ENCODE peak calls at places on chromosomes 13 and 19, in six cellular contexts. V is HCT116, Q is GM12878, I is H1, K is K562, E is HepG2. O is an unnamed sample. For H3K36me3, the result is how much of the 10 kb centered on the place peaks cover.

GRCh38 chr13:20359335-20359734 is 127.2 kb upstream of the GJB6 start:
- DNase-seq in I (no peak), K (no peak), Q (no peak), E (peak), V (peak), O (no peak)

GRCh38 chr13:27053902-27054595 is 117.6 kb downstream of the USP12 start:
- DNase-seq in V (peak), Q (no peak), E (no peak), K (no peak), I (no peak), O (no peak)

GRCh38 chr13:34459856-34460255 is 482.2 kb upstream of the NBEA start:
- DNase-seq in E (no peak), Q (no peak), K (no peak), V (no peak), I (no peak), O (no peak)

GRCh38 chr19:11408591-11408990 is 10.5 kb downstream of the RGL3 start:
- DNase-seq in V (no peak), I (no peak), K (no peak), Q (no peak), E (no peak), O (no peak)

GRCh38 chr19:40601061-40601973 is at the start of gene LTBP4:
- DNase-seq in Q (no peak), E (no peak), I (no peak), K (peak), V (no peak), O (no peak)

GRCh38 chr13:86710013-86710412 is 910.8 kb upstream of the SLITRK6 start:
- DNase-seq in I (no peak), V (no peak), E (no peak), K (no peak), Q (no peak), O (no peak)

GRCh38 chr13:40668335-40668734 is 1.9 kb upstream of the FOXO1 start:
- DNase-seq in E (peak), K (peak), I (no peak), V (no peak), Q (no peak), O (no peak)

GRCh38 chr13:69882451-69882850 is 225.2 kb upstream of the ATXN8OS start:
- DNase-seq in I (no peak), K (no peak), V (no peak), E (no peak), Q (no peak), O (no peak)

GRCh38 chr19:5142725-5143097 is 173.8 kb downstream of the KDM4B start:
- DNase-seq in K (no peak), E (no peak), Q (no peak), I (no peak), V (no peak), O (no peak)

GRCh38 chr13:54845351-54845965 is 1816.8 kb downstream of the OLFM4 start:
- DNase-seq in Q (no peak), E (no peak), K (no peak), I (no peak), V (no peak), O (no peak)

GRCh38 chr13:79404361-79404760 is 1.7 kb downstream of the RBM26 start:
- DNase-seq in E (no peak), V (no peak), Q (no peak), I (no peak), K (no peak), O (no peak)
- TF ChIP-seq ZNF274 in E (no peak), V (no peak), Q (no peak), I (no peak), K (no peak), O (no peak)

DNA sequence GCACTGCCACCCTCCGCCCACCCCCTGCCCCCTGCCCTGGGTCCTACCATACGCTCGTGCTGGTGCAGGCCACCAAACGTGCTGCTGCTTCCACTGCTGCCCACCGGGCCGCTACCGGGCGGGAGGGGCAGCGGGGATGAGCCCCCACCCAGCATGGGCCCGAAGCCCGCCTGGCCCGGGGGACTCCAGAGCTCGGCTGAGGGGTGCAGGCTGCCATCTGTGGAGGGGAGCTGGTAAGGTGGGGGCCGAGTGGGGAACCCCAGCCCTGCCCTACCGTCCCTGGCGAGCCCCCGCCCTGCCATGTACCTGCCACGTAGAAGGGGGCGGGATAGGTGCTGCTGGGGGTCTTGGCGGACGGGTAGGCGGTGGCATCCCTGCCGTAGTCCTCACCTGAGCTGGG is 16.7 kb upstream of the UQCR11 start:
- DNase-seq in E (no peak), V (no peak), Q (no peak), I (no peak), K (no peak), O (no peak)
- H3K36me3 ChIP-seq in E (under half), V (under half), Q (under half), I (under half), K (half or more), O (half or more)

DNA sequence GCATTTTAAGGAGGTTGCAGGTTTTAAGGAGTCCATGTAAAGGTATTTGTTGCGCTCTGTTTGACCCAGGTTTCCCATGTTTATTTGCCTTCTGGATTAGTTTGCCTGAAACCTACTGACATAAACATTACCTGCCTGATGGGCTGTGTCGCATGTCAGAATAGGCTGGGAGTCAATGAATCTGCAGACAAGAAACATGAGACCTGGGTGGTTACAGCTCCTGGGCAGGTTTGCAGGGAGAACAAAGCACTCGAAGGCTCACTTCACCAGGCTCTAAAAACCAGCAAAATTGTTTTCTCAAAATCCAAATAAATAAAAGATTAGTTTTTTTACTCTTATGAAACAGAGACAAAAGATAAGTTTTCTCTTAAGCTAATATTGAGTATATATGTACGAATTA is 114.4 kb upstream of the SERTM1 start:
- DNase-seq in V (no peak), I (no peak), Q (no peak), E (no peak), K (no peak), O (no peak)
- TF ChIP-seq YY1 in V (no peak), I (no peak), Q (no peak), E (no peak), K (no peak), O (no peak)

DNA sequence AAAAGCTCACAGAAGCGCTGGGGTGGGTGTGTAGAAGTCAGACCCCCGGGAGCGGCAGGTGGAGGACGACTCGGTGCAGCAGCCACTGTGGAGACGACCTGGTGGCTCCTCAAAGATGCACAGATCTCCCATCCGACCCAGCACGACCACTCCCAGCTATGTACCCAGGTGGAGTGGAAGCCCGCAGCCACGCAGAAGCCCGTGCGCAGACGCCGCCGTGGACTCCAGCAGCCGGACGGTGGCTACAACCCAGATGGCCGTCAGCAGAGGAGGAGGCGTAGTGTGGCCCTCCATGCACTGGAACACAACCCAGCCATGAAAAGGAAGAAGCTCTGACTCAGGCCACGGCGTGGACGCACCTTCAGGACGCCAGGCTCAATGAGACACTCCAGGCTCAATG is 21.7 kb downstream of the CSNK1G2 start:
- DNase-seq in E (no peak), Q (no peak), V (no peak), I (no peak), K (no peak), O (no peak)
- TF ChIP-seq ZNF274 in E (no peak), Q (no peak), V (no peak), I (no peak), K (no peak), O (no peak)

GRCh38 chr13:114244637-114245036 is 9.9 kb downstream of the CDC16 start:
- DNase-seq in E (no peak), K (peak), Q (no peak), I (no peak), V (no peak), O (no peak)
- H3K36me3 ChIP-seq in E (under half), K (half or more), Q (under half), I (under half), V (half or more), O (half or more)

GRCh38 chr19:37998801-37999308 is 91.8 kb downstream of the SIPA1L3 start:
- DNase-seq in K (no peak), I (no peak), E (no peak), Q (no peak), V (no peak), O (no peak)

GRCh38 chr19:37997911-37998344 is 90.9 kb downstream of the SIPA1L3 start:
- DNase-seq in K (no peak), V (peak), Q (no peak), I (no peak), E (no peak), O (no peak)

GRCh38 chr19:38001158-38001781 is 94.3 kb downstream of the SIPA1L3 start:
- DNase-seq in E (no peak), Q (no peak), K (no peak), V (no peak), I (no peak), O (no peak)

GRCh38 chr19:38003427-38004099 is 96.6 kb downstream of the SIPA1L3 start:
- DNase-seq in K (no peak), V (no peak), I (peak), E (no peak), Q (peak), O (no peak)

DNA sequence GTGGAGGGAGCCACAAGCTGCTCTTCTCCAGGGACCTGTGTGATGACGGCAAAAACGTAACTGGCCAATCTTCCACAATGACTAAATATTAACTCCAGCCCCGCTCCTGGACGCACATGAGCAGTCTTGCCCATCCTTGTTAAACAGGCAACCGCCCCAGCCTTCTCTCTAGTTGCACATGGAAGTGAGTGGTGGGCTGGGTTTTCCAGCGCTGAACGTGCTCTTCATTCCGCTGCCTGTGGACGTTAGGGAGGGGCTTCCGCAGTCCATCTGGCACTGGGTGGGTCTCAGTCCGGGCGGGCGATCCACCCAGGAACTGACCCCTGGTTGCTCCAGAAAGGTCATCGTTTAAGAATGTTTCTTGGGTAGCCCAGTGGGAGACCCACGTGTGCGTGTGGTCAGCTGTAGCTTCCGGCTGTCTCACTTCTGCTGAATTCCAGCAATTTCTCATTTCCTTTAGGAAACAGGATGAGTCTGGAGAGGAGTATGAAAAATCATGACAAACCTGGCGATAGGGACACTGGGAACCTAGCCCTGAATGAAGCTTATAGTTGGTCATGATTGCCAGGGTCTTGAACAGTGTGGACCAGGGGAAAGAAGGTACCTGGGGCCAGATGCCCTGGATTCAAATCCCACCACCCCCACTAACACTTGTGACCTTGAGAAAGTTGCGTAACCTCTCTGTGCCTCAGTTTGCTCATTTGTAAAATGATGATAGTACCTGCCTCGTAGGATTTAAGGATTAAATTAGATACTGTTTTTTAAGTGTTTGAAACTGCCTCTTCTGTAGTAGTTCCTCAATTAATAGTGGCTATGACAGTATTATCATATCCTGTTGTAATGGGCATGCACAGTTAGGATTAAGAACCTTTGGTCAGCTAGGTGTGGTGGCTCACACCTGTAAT is 92.6 kb downstream of the SIPA1L3 start:
- DNase-seq in K (no peak), E (no peak), I (no peak), Q (no peak), V (peak), O (no peak)
- TF ChIP-seq YY1 in K (no peak), E (no peak), I (no peak), Q (no peak), V (no peak), O (no peak)

DNA sequence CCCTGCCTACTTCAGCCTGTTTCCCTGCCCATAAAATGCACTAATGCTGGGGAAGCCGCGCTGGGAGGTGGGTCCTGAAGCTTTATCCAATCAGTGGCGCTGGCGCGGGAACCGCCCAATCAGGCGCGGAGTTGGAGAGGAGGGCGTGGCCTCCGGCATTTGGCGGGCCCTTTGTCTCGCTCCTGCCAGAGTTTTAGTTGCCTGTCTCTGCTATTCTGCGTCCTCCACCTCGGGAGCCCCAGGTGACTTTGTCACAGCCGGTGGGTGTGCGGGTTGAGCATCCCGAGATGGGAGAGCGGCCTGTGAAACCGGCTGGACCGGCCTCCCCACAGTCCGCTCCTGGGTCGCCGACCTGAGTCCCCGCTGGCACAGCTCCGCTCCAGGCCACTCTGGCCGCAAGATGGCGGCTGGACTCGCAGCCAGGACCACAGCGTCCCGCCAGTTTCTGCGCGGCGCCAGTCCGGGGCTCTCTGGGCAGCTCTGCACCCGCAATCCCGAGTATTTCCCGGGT is 30.7 kb upstream of the ZNF429 start:
- DNase-seq in E (no peak), I (no peak), V (no peak), K (no peak), Q (no peak), O (peak)
- TF ChIP-seq ZNF274 in E (no peak), I (no peak), V (no peak), K (no peak), Q (no peak), O (no peak)

GRCh38 chr19:44345969-44346368 is 10.5 kb downstream of the ZNF112 start:
- DNase-seq in K (no peak), E (no peak), I (no peak), V (no peak), Q (no peak), O (no peak)
- H3K36me3 ChIP-seq in K (under half), E (under half), I (under half), V (under half), Q (under half), O (under half)